ENCODE peak calls at places on chromosomes 5 and 9, in ten cellular contexts. I, T, S, R, H, Z, X, C, V and M are unnamed samples.

GRCh38 chr5:59025734-59026133 is 442.9 kb downstream of the RAB3C start:
- DNase-seq in I (no peak), T (no peak), S (no peak), R (no peak), H (peak), Z (no peak), X (peak), C (no peak), V (no peak), M (no peak)

GRCh38 chr5:169004551-169004950 is 296.4 kb downstream of the SLIT3 start:
- DNase-seq in I (no peak), T (no peak), S (no peak), R (no peak), H (peak), Z (no peak), X (no peak), C (no peak), V (no peak), M (no peak)

GRCh38 chr9:137314561-137315560 is 12.8 kb upstream of the NRARP start:
- DNase-seq in I (no peak), T (no peak), S (peak), R (peak), H (no peak), Z (peak), X (no peak), C (no peak), V (no peak), M (peak)

GRCh38 chr9:136619742-136620440 is 42.8 kb upstream of the EGFL7 start:
- DNase-seq in I (peak), T (no peak), S (no peak), R (peak), H (peak), Z (no peak), X (no peak), C (no peak), V (no peak), M (no peak)

GRCh38 chr5:89213584-89213983 is 330.6 kb upstream of the MEF2C start:
- DNase-seq in I (no peak), T (no peak), S (no peak), R (no peak), H (peak), Z (no peak), X (peak), C (peak), V (no peak), M (no peak)

GRCh38 chr5:99721487-99721886 is 792.7 kb upstream of the CHD1 start:
- DNase-seq in I (no peak), T (no peak), S (no peak), R (no peak), H (no peak), Z (no peak), X (no peak), C (no peak), V (no peak), M (no peak)

GRCh38 chr5:106399381-106399780 is 1271.4 kb downstream of the EFNA5 start:
- DNase-seq in I (no peak), T (no peak), S (no peak), R (no peak), H (peak), Z (no peak), X (no peak), C (no peak), V (no peak), M (no peak)

GRCh38 chr5:77239126-77239741 is 28.8 kb downstream of the PDE8B start:
- DNase-seq in I (no peak), T (peak), S (no peak), R (no peak), H (peak), Z (no peak), X (no peak), C (peak), V (no peak), M (no peak)

GRCh38 chr5:113172231-113172826 is 195.7 kb downstream of the DCP2 start:
- DNase-seq in I (no peak), T (no peak), S (no peak), R (no peak), H (no peak), Z (no peak), X (no peak), C (no peak), V (no peak), M (no peak)

GRCh38 chr9:104934686-104935413 is 6.9 kb upstream of the ABCA1 start:
- DNase-seq in I (no peak), T (no peak), S (no peak), R (no peak), H (no peak), Z (no peak), X (no peak), C (no peak), V (no peak), M (no peak)

GRCh38 chr5:57887851-57888621 is 405.4 kb upstream of the ACTBL2 start:
- DNase-seq in I (peak), T (peak), S (peak), R (no peak), H (peak), Z (no peak), X (peak), C (peak), V (no peak), M (peak)

GRCh38 chr9:133261103-133261752 is 13.8 kb downstream of the ABO start:
- DNase-seq in I (no peak), T (no peak), S (no peak), R (no peak), H (no peak), Z (no peak), X (no peak), C (peak), V (no peak), M (no peak)

GRCh38 chr5:151068571-151069197 is 12.2 kb downstream of the TNIP1 start:
- DNase-seq in I (no peak), T (no peak), S (no peak), R (no peak), H (no peak), Z (no peak), X (no peak), C (no peak), V (no peak), M (peak)

GRCh38 chr9:123611228-123611627 is 255.2 kb downstream of the CRB2 start:
- DNase-seq in I (no peak), T (no peak), S (no peak), R (no peak), H (peak), Z (no peak), X (no peak), C (no peak), V (no peak), M (no peak)

GRCh38 chr9:105142406-105143092 is 101.9 kb upstream of the SLC44A1 start:
- DNase-seq in I (no peak), T (no peak), S (no peak), R (no peak), H (peak), Z (no peak), X (no peak), C (no peak), V (no peak), M (no peak)

GRCh38 chr5:153753645-153754432 is 263.4 kb downstream of the GRIA1 start:
- DNase-seq in I (no peak), T (peak), S (no peak), R (no peak), H (no peak), Z (no peak), X (no peak), C (no peak), V (no peak), M (no peak)

GRCh38 chr9:94490465-94490864 is 64.4 kb upstream of the PCAT7 start:
- DNase-seq in I (no peak), T (peak), S (no peak), R (no peak), H (peak), Z (no peak), X (peak), C (no peak), V (no peak), M (no peak)

GRCh38 chr9:131616983-131617604 is 71.8 kb downstream of the PRRT1B start:
- DNase-seq in I (no peak), T (no peak), S (no peak), R (no peak), H (peak), Z (no peak), X (no peak), C (no peak), V (no peak), M (no peak)

GRCh38 chr9:107989544-107989943 is 500.0 kb upstream of the KLF4 start:
- DNase-seq in I (peak), T (no peak), S (no peak), R (no peak), H (peak), Z (no peak), X (no peak), C (no peak), V (no peak), M (no peak)

GRCh38 chr5:157513182-157513581 is 53.2 kb downstream of the NIPAL4 start:
- DNase-seq in I (no peak), T (no peak), S (peak), R (no peak), H (no peak), Z (no peak), X (no peak), C (peak), V (no peak), M (no peak)

GRCh38 chr5:95803271-95804148 is 19.0 kb downstream of the GLRX start:
- DNase-seq in I (no peak), T (no peak), S (no peak), R (no peak), H (peak), Z (no peak), X (no peak), C (no peak), V (no peak), M (no peak)

GRCh38 chr9:76687861-76688374 is 76.3 kb upstream of the PCA3 start:
- DNase-seq in I (no peak), T (no peak), S (no peak), R (no peak), H (peak), Z (no peak), X (no peak), C (no peak), V (no peak), M (no peak)

GRCh38 chr9:503331-503730 is 288.7 kb downstream of the DOCK8 start:
- DNase-seq in I (no peak), T (peak), S (no peak), R (no peak), H (no peak), Z (no peak), X (no peak), C (peak), V (no peak), M (no peak)

GRCh38 chr5:153552886-153553285 is 62.4 kb downstream of the GRIA1 start:
- DNase-seq in I (no peak), T (no peak), S (no peak), R (no peak), H (peak), Z (no peak), X (no peak), C (no peak), V (no peak), M (no peak)

GRCh38 chr5:159402328-159402727 is 72.0 kb upstream of the IL12B start:
- DNase-seq in I (no peak), T (no peak), S (peak), R (peak), H (no peak), Z (no peak), X (no peak), C (no peak), V (no peak), M (no peak)

GRCh38 chr5:775960-776861 is 8.3 kb downstream of the ZDHHC11B start:
- DNase-seq in I (peak), T (no peak), S (no peak), R (no peak), H (no peak), Z (peak), X (no peak), C (no peak), V (no peak), M (peak)

GRCh38 chr9:86407022-86407421 is 52.8 kb upstream of the TUT7 start:
- DNase-seq in I (no peak), T (no peak), S (peak), R (no peak), H (peak), Z (no peak), X (no peak), C (no peak), V (no peak), M (no peak)

GRCh38 chr5:127838661-127839060 is 135.5 kb downstream of the CCDC192 start:
- DNase-seq in I (no peak), T (peak), S (no peak), R (no peak), H (peak), Z (no peak), X (no peak), C (no peak), V (no peak), M (no peak)

GRCh38 chr5:660491-661030 is 32.6 kb downstream of the TPPP start:
- DNase-seq in I (no peak), T (no peak), S (no peak), R (no peak), H (no peak), Z (no peak), X (no peak), C (no peak), V (no peak), M (no peak)

GRCh38 chr5:40480392-40480791 is 199.3 kb upstream of the PTGER4 start:
- DNase-seq in I (no peak), T (no peak), S (no peak), R (no peak), H (no peak), Z (no peak), X (no peak), C (no peak), V (no peak), M (no peak)

DNA sequence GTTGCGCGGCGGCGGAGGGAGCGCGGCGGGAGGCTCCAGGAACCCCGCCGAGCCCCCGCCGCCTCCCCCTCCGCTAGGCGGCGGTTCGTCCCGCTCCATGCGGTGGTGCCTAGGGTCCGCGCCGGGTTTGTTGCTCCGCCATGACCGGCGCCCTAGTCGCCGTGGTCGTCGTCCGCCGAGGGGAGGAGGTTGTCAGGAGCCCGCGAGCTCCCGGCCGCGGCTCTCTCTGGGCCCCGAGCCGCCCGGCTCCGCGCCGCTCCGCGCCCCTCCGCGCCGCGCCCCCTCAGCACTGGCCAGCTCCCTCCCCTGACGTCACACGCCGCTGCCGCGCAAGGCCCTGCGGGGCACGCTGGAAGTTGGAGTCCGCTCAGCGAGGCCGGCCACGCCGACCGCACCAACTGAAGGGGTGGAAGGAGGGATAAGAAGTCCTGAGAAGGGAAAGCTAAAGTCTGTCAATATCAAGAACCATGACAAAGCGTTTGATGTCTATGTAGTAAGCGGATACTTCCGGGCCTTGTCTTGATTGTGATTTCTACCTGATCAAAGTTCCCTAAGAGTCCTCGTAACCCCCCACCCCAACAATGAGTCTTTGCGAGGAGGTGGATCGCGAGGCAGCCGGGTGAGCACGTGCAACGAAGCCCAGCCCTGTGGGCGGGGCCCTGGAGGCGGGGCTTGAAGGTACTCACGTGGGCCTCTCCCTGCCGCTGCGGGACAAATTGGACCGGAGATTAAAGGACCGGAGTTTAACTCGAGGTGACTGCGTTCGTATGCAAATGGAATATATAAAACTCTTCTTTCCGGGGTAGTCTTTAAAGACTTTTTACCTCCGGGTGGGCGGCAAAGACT is at the start of gene NR6A1:
- DNase-seq in I (peak), T (peak), S (peak), R (peak), H (peak), Z (peak), X (peak), C (peak), V (peak), M (peak)
- TF ChIP-seq CTCF in I (no peak), T (no peak), S (peak), R (peak), H (no peak), Z (no peak), X (no peak), C (no peak), V (peak), M (no peak)

GRCh38 chr9:89078421-89078820 is 87.2 kb downstream of the S1PR3 start:
- DNase-seq in I (no peak), T (no peak), S (no peak), R (no peak), H (no peak), Z (no peak), X (no peak), C (no peak), V (no peak), M (no peak)

GRCh38 chr9:89079421-89079820 is 88.2 kb downstream of the S1PR3 start:
- DNase-seq in I (no peak), T (no peak), S (no peak), R (no peak), H (peak), Z (no peak), X (no peak), C (no peak), V (no peak), M (no peak)

GRCh38 chr9:89078860-89079259 is 87.6 kb downstream of the S1PR3 start:
- DNase-seq in I (no peak), T (no peak), S (no peak), R (no peak), H (peak), Z (no peak), X (no peak), C (no peak), V (no peak), M (no peak)

GRCh38 chr9:89077519-89077918 is 86.3 kb downstream of the S1PR3 start:
- DNase-seq in I (no peak), T (no peak), S (no peak), R (no peak), H (no peak), Z (no peak), X (no peak), C (no peak), V (no peak), M (peak)

DNA sequence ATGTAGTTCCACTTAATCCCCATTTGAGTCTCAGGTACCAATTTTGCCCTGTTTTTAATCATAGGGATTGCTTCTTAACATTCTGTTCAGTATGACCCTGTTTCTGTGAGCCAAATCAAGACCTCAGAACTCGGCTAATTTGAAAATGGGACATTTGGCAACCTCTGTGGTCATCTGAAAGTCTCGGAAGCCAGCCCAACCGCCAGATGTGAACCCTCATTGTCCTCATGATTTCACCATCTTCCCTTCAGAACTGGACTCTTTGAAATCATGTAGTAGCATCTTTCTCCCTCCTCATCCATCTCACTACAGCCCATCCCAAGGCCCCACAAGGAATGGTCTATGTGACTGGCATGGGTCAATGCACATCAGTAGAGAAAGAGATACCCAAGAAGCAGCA is 88.9 kb downstream of the S1PR3 start:
- DNase-seq in I (peak), T (no peak), S (no peak), R (no peak), H (no peak), Z (peak), X (no peak), C (peak), V (no peak), M (no peak)
- TF ChIP-seq CTCF in I (no peak), T (no peak), S (no peak), R (no peak), H (no peak), Z (no peak), X (no peak), C (no peak), V (no peak), M (no peak)

GRCh38 chr5:144142826-144143167 is 27.7 kb downstream of the YIPF5 start:
- DNase-seq in I (no peak), T (no peak), S (no peak), R (no peak), H (no peak), Z (no peak), X (no peak), C (no peak), V (no peak), M (no peak)
- TF ChIP-seq CTCF in I (no peak), T (no peak), S (no peak), R (no peak), H (peak), Z (no peak), X (no peak), C (no peak), V (no peak), M (no peak)

GRCh38 chr9:120324996-120325642 is 254.8 kb downstream of the CDK5RAP2 start:
- DNase-seq in I (no peak), T (peak), S (no peak), R (no peak), H (no peak), Z (no peak), X (peak), C (no peak), V (no peak), M (no peak)
- TF ChIP-seq CTCF in I (no peak), T (peak), S (no peak), R (no peak), H (no peak), Z (no peak), X (no peak), C (no peak), V (peak), M (no peak)